ENCODE peak calls at places on chromosomes 5 and 9, in four cellular contexts. One of them, this sample, is unnamed.

GRCh38 chr9:114366334-114367128 is 21.3 kb downstream of the AKNA start:
- DNase-seq in DND-41: no peak
- DNase-seq in colonic mucosa: no peak
- DNase-seq in CD4-positive, alpha-beta memory T cell: peak; percentile 78
- DNase-seq in this sample: no peak

GRCh38 chr5:137344723-137345322 is 154.3 kb downstream of the SPOCK1 start:
- DNase-seq in DND-41: peak; percentile 31
- DNase-seq in colonic mucosa: peak; percentile 42
- DNase-seq in CD4-positive, alpha-beta memory T cell: no peak
- DNase-seq in this sample: peak; percentile 35

GRCh38 chr5:132446621-132447020 is 44.0 kb downstream of the IRF1 start:
- DNase-seq in DND-41: no peak
- DNase-seq in colonic mucosa: peak; percentile 71
- DNase-seq in CD4-positive, alpha-beta memory T cell: no peak
- DNase-seq in this sample: no peak

GRCh38 chr9:134224827-134225154 is 60.4 kb upstream of the RNU6ATAC start:
- DNase-seq in DND-41: no peak
- DNase-seq in colonic mucosa: no peak
- DNase-seq in CD4-positive, alpha-beta memory T cell: no peak
- DNase-seq in this sample: no peak

GRCh38 chr5:14146725-14147124 is 3.6 kb downstream of the TRIO start:
- DNase-seq in DND-41: no peak
- DNase-seq in colonic mucosa: no peak
- DNase-seq in CD4-positive, alpha-beta memory T cell: no peak
- DNase-seq in this sample: no peak

GRCh38 chr9:72557549-72557948 is 36.1 kb downstream of the TMC1 start:
- DNase-seq in DND-41: no peak
- DNase-seq in colonic mucosa: no peak
- DNase-seq in CD4-positive, alpha-beta memory T cell: no peak
- DNase-seq in this sample: peak; percentile 56

GRCh38 chr9:122228906-122229837 is at the start of gene LHX6:
- DNase-seq in DND-41: no peak
- DNase-seq in colonic mucosa: no peak
- DNase-seq in CD4-positive, alpha-beta memory T cell: no peak
- DNase-seq in this sample: no peak

GRCh38 chr9:127796225-127796813 is 6.4 kb upstream of the FPGS start:
- DNase-seq in DND-41: peak; percentile 54
- DNase-seq in colonic mucosa: no peak
- DNase-seq in CD4-positive, alpha-beta memory T cell: no peak
- DNase-seq in this sample: no peak

GRCh38 chr9:77276799-77277198 is 99.5 kb downstream of the VPS13A start:
- DNase-seq in DND-41: no peak
- DNase-seq in colonic mucosa: no peak
- DNase-seq in CD4-positive, alpha-beta memory T cell: no peak
- DNase-seq in this sample: no peak

GRCh38 chr9:85741112-85741874 is 461 bp downstream of the AGTPBP1 start:
- DNase-seq in DND-41: peak; percentile 51
- DNase-seq in colonic mucosa: peak; percentile 51
- DNase-seq in CD4-positive, alpha-beta memory T cell: peak; percentile 91
- DNase-seq in this sample: peak; percentile 51

GRCh38 chr9:72602629-72603028 is 81.2 kb downstream of the TMC1 start:
- DNase-seq in DND-41: no peak
- DNase-seq in colonic mucosa: no peak
- DNase-seq in CD4-positive, alpha-beta memory T cell: no peak
- DNase-seq in this sample: no peak

GRCh38 chr5:2382776-2383677 is 368.4 kb downstream of the IRX2 start:
- DNase-seq in DND-41: no peak
- DNase-seq in colonic mucosa: no peak
- DNase-seq in CD4-positive, alpha-beta memory T cell: no peak
- DNase-seq in this sample: no peak

GRCh38 chr9:124342402-124342945 is 72.8 kb downstream of the PSMB7 start:
- DNase-seq in DND-41: no peak
- DNase-seq in colonic mucosa: no peak
- DNase-seq in CD4-positive, alpha-beta memory T cell: no peak
- DNase-seq in this sample: no peak

GRCh38 chr5:158464383-158464782 is 605.4 kb upstream of the CLINT1 start:
- DNase-seq in DND-41: no peak
- DNase-seq in colonic mucosa: no peak
- DNase-seq in CD4-positive, alpha-beta memory T cell: no peak
- DNase-seq in this sample: no peak

GRCh38 chr5:120139039-120139438 is 325.1 kb upstream of the PRR16 start:
- DNase-seq in DND-41: no peak
- DNase-seq in colonic mucosa: no peak
- DNase-seq in CD4-positive, alpha-beta memory T cell: no peak
- DNase-seq in this sample: no peak

GRCh38 chr9:131420913-131421312 is 27.0 kb downstream of the PRRC2B start:
- DNase-seq in DND-41: no peak
- DNase-seq in colonic mucosa: no peak
- DNase-seq in CD4-positive, alpha-beta memory T cell: no peak
- DNase-seq in this sample: no peak

GRCh38 chr5:59450245-59450644 is 443.3 kb downstream of the PDE4D start:
- DNase-seq in DND-41: no peak
- DNase-seq in colonic mucosa: no peak
- DNase-seq in CD4-positive, alpha-beta memory T cell: no peak
- DNase-seq in this sample: no peak

GRCh38 chr9:124077915-124078572 is 66.5 kb downstream of the LHX2 start:
- DNase-seq in DND-41: no peak
- DNase-seq in colonic mucosa: no peak
- DNase-seq in CD4-positive, alpha-beta memory T cell: no peak
- DNase-seq in this sample: no peak

GRCh38 chr9:78791779-78792178 is 494.9 kb downstream of the PSAT1 start:
- DNase-seq in DND-41: no peak
- DNase-seq in colonic mucosa: no peak
- DNase-seq in CD4-positive, alpha-beta memory T cell: no peak
- DNase-seq in this sample: no peak

GRCh38 chr5:36570268-36570667 is 36.1 kb upstream of the SLC1A3 start:
- DNase-seq in DND-41: no peak
- DNase-seq in colonic mucosa: no peak
- DNase-seq in CD4-positive, alpha-beta memory T cell: no peak
- DNase-seq in this sample: no peak

GRCh38 chr5:36153299-36153677 is 1.4 kb downstream of the SKP2 start:
- DNase-seq in DND-41: no peak
- DNase-seq in colonic mucosa: no peak
- DNase-seq in CD4-positive, alpha-beta memory T cell: no peak
- DNase-seq in this sample: no peak

GRCh38 chr5:113336975-113337374 is 97.8 kb downstream of the TSSK1B start:
- DNase-seq in DND-41: peak; percentile 64
- DNase-seq in colonic mucosa: no peak
- DNase-seq in CD4-positive, alpha-beta memory T cell: no peak
- DNase-seq in this sample: no peak

GRCh38 chr5:154258531-154259217 is 68.1 kb downstream of the GALNT10 start:
- DNase-seq in DND-41: no peak
- DNase-seq in colonic mucosa: no peak
- DNase-seq in CD4-positive, alpha-beta memory T cell: no peak
- DNase-seq in this sample: no peak

GRCh38 chr5:71601222-71602026 is 14.3 kb downstream of the MCCC2 start:
- DNase-seq in DND-41: peak; percentile 61
- DNase-seq in colonic mucosa: peak; percentile 73
- DNase-seq in CD4-positive, alpha-beta memory T cell: peak; percentile 91
- DNase-seq in this sample: peak; percentile 55

GRCh38 chr9:93308676-93309075 is 124.7 kb downstream of the WNK2 start:
- DNase-seq in DND-41: no peak
- DNase-seq in colonic mucosa: no peak
- DNase-seq in CD4-positive, alpha-beta memory T cell: no peak
- DNase-seq in this sample: no peak
- H3K4me1 ChIP-seq in DND-41: no peaks in the 10 kb centered on the region
- H3K4me1 ChIP-seq in colonic mucosa: peaks cover 11% of the 10 kb centered on the region
- H3K4me1 ChIP-seq in CD4-positive, alpha-beta memory T cell: no peaks in the 10 kb centered on the region
- H3K4me1 ChIP-seq in this sample: no peaks in the 10 kb centered on the region

GRCh38 chr9:129139233-129139992 is 28.2 kb downstream of the PTPA start:
- DNase-seq in DND-41: peak; percentile 82
- DNase-seq in colonic mucosa: peak; percentile 92
- DNase-seq in CD4-positive, alpha-beta memory T cell: peak; percentile 83
- DNase-seq in this sample: peak; percentile 79
- H3K36me3 ChIP-seq in DND-41: peaks cover 60% of the 10 kb centered on the region
- H3K36me3 ChIP-seq in colonic mucosa: peaks cover 11% of the 10 kb centered on the region
- H3K36me3 ChIP-seq in CD4-positive, alpha-beta memory T cell: peaks cover 32% of the 10 kb centered on the region
- H3K36me3 ChIP-seq in this sample: peaks cover 31% of the 10 kb centered on the region

DNA sequence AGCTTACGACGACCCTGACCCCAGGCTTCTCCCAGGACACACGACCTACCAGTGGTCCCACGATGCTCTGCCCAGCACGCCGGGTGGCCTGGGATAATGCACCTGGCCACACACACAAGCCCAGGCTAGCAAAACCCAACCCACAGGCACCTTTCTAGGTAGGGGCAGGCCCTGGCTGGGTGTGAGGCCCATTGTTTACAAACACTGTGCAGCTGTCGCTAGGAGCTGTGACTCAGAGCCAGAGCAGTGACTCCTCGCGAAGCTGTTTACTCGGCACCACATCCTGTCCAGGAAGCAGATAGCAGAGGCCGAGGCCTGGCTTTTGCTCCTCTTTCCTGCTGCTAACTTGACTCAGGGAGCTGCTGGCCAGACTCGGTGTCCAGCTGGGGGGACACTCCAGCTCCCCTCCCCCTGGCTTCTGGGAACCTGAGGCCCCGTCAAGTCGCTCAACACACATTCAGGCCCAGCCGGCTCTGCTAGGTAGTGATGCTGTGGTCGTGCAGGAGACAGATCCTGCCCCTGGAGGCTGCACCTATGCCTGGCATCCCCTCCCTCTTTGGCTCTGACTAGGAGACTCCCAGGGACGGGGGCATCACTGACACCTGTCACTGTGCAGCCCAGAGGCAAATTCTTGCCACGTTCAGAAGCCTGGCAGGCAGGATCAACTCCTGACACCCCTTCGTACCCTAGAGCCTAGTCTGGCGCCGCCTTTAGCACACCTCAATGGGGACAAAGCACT is 12.8 kb upstream of the RALGDS start:
- DNase-seq in DND-41: peak; percentile 55
- DNase-seq in colonic mucosa: peak; percentile 94
- DNase-seq in CD4-positive, alpha-beta memory T cell: peak; percentile 98
- DNase-seq in this sample: peak; percentile 97
- H3K4me1 ChIP-seq in DND-41: peaks cover 42% of the 10 kb centered on the region
- H3K4me1 ChIP-seq in colonic mucosa: peaks cover 48% of the 10 kb centered on the region
- H3K4me1 ChIP-seq in CD4-positive, alpha-beta memory T cell: peaks cover 99% of the 10 kb centered on the region
- H3K4me1 ChIP-seq in this sample: peaks cover 87% of the 10 kb centered on the region

DNA sequence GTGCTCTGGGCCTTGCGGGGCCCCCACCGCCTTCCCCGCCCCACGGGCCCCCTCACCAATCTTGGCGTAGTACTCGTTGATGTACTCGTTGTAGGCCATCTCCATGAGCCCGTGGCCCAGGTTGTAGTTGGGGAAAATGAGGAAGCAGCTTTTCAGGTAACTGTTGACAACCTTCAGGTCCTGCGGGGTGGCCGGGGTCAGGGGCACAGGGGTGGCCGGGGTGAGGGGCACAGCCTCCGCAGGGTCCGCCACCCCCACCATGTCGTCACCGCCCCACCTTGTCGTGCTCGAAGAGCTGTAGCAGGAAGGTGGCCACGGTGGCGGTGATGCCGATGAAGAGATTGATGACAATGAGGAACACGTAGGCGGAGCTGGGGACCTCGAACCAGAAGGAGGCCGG is 14.8 kb upstream of the CLIC3 start:
- DNase-seq in DND-41: no peak
- DNase-seq in colonic mucosa: no peak
- DNase-seq in CD4-positive, alpha-beta memory T cell: no peak
- DNase-seq in this sample: no peak
- H3K36me3 ChIP-seq in DND-41: no peaks in the 10 kb centered on the region
- H3K36me3 ChIP-seq in colonic mucosa: no peaks in the 10 kb centered on the region
- H3K36me3 ChIP-seq in CD4-positive, alpha-beta memory T cell: peaks cover 7% of the 10 kb centered on the region
- H3K36me3 ChIP-seq in this sample: peaks cover 9% of the 10 kb centered on the region

GRCh38 chr5:20574576-20574975 is 586.6 kb upstream of the CDH18 start:
- DNase-seq in DND-41: no peak
- DNase-seq in colonic mucosa: no peak
- DNase-seq in CD4-positive, alpha-beta memory T cell: no peak
- DNase-seq in this sample: no peak
- H3K4me1 ChIP-seq in DND-41: no peaks in the 10 kb centered on the region
- H3K4me1 ChIP-seq in colonic mucosa: no peaks in the 10 kb centered on the region
- H3K4me1 ChIP-seq in CD4-positive, alpha-beta memory T cell: no peaks in the 10 kb centered on the region
- H3K4me1 ChIP-seq in this sample: no peaks in the 10 kb centered on the region

This sample was measured in CD4-positive, CD25-positive, alpha-beta regulatory T cell.